ENCODE peak calls at places on chromosomes 13 and 19, in eight cellular contexts. V is psoas muscle, E is pancreas, G is stomach, O is uterus, L is spleen, P is Panc1, H is right lobe of liver. Y is an unnamed sample.

GRCh38 chr13:105908581-105908980 is 626.9 kb downstream of the EFNB2 start:
- DNase-seq in V (no peak), E (no peak), G (no peak), O (no peak), L (no peak), P (no peak), H (no peak), Y (no peak)

GRCh38 chr19:10111405-10111811 is at the start of gene P2RY11:
- DNase-seq in V (no peak), E (no peak), G (no peak), O (no peak), L (peak), P (no peak), H (no peak), Y (no peak)

GRCh38 chr13:29564828-29565227 is 30.7 kb downstream of the SLC7A1 start:
- DNase-seq in V (no peak), E (no peak), G (no peak), O (no peak), L (no peak), P (no peak), H (no peak), Y (no peak)

GRCh38 chr13:93635687-93636086 is 409.1 kb downstream of the GPC6 start:
- DNase-seq in V (no peak), E (no peak), G (no peak), O (no peak), L (no peak), P (no peak), H (no peak), Y (no peak)

GRCh38 chr19:57068921-57069697 is 50.7 kb upstream of the USP29 start:
- DNase-seq in V (no peak), E (no peak), G (no peak), O (peak), L (no peak), P (no peak), H (peak), Y (no peak)

GRCh38 chr13:20546559-20546958 is 20.4 kb upstream of the IFT88 start:
- DNase-seq in V (no peak), E (no peak), G (no peak), O (no peak), L (no peak), P (no peak), H (no peak), Y (no peak)

GRCh38 chr13:40762849-40763248 is 8.1 kb downstream of the MRPS31 start:
- DNase-seq in V (no peak), E (no peak), G (no peak), O (no peak), L (no peak), P (no peak), H (no peak), Y (no peak)

GRCh38 chr13:32586022-32586900 is at the start of gene PDS5B:
- DNase-seq in V (peak), E (peak), G (peak), O (peak), L (peak), P (no peak), H (peak), Y (peak)

GRCh38 chr19:39168258-39169142 is 28.3 kb upstream of the NCCRP1 start:
- DNase-seq in V (no peak), E (no peak), G (no peak), O (no peak), L (no peak), P (no peak), H (no peak), Y (no peak)

GRCh38 chr13:77918391-77919261 is at the start of gene EDNRB:
- DNase-seq in V (peak), E (peak), G (peak), O (peak), L (peak), P (no peak), H (peak), Y (no peak)

GRCh38 chr13:104171132-104171531 is 1104.9 kb upstream of the SLC10A2 start:
- DNase-seq in V (no peak), E (no peak), G (no peak), O (no peak), L (no peak), P (no peak), H (no peak), Y (peak)

GRCh38 chr19:34963531-34964406 is at the start of gene ZNF792:
- DNase-seq in V (peak), E (peak), G (peak), O (peak), L (peak), P (no peak), H (peak), Y (no peak)

GRCh38 chr19:52028027-52028779 is at the start of gene ZNF614:
- DNase-seq in V (peak), E (peak), G (peak), O (peak), L (peak), P (peak), H (peak), Y (peak)

GRCh38 chr19:16273005-16273404 is 51.6 kb upstream of the KLF2 start:
- DNase-seq in V (no peak), E (no peak), G (no peak), O (peak), L (no peak), P (no peak), H (no peak), Y (no peak)

GRCh38 chr13:78121459-78122348 is 203.1 kb upstream of the EDNRB start:
- DNase-seq in V (no peak), E (no peak), G (peak), O (peak), L (no peak), P (no peak), H (no peak), Y (peak)

GRCh38 chr19:23817519-23817918 is 58.8 kb upstream of the ZNF681 start:
- DNase-seq in V (no peak), E (no peak), G (peak), O (peak), L (no peak), P (no peak), H (no peak), Y (no peak)

GRCh38 chr19:17281391-17282304 is at the start of gene ANKLE1:
- DNase-seq in V (no peak), E (no peak), G (peak), O (no peak), L (peak), P (no peak), H (peak), Y (no peak)

GRCh38 chr13:111241862-111242261 is 78.6 kb upstream of the TEX29 start:
- DNase-seq in V (no peak), E (no peak), G (no peak), O (no peak), L (no peak), P (no peak), H (no peak), Y (no peak)

GRCh38 chr13:80361883-80362327 is 21.0 kb upstream of the SPRY2 start:
- DNase-seq in V (no peak), E (no peak), G (no peak), O (no peak), L (no peak), P (no peak), H (no peak), Y (no peak)

GRCh38 chr13:80367473-80367872 is 26.5 kb upstream of the SPRY2 start:
- DNase-seq in V (no peak), E (no peak), G (no peak), O (no peak), L (no peak), P (no peak), H (no peak), Y (no peak)

GRCh38 chr13:80362488-80362887 is 21.6 kb upstream of the SPRY2 start:
- DNase-seq in V (no peak), E (no peak), G (no peak), O (no peak), L (no peak), P (no peak), H (no peak), Y (no peak)

GRCh38 chr13:80361298-80361697 is 20.4 kb upstream of the SPRY2 start:
- DNase-seq in V (no peak), E (no peak), G (no peak), O (no peak), L (no peak), P (no peak), H (no peak), Y (no peak)

GRCh38 chr13:80363890-80364503 is 23.1 kb upstream of the SPRY2 start:
- DNase-seq in V (no peak), E (no peak), G (no peak), O (no peak), L (no peak), P (no peak), H (no peak), Y (no peak)
- TF ChIP-seq CTCF in V (peak), E (peak), G (peak), O (peak), L (peak), P (peak), H (peak), Y (peak)

DNA sequence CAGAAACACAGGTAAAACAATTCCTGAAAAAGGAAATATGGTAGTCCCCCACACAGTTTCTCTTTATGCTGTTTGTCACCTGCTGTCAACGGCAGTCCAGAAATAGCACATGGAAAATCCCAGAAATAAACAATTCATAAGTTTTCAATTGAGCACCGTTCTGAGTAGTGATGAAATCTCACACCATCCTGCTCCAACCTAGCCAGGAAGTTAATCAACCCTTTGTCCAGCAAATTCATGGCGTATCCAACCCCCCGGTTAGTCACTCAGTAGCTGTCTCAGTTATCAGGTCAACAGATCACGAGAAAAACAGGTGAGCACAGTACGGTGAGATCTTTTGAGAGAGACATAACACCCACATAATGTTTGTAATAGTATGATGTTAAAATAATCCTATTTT is 74.2 kb downstream of the TUBGCP3 start:
- DNase-seq in V (no peak), E (no peak), G (no peak), O (no peak), L (no peak), P (no peak), H (no peak), Y (no peak)
- H3K4me3 ChIP-seq in V (no peak), E (no peak), G (no peak), O (no peak), L (no peak), P (no peak), H (no peak), Y (no peak)

GRCh38 chr19:42242512-42243409 is at the start of gene GSK3A:
- DNase-seq in V (peak), E (peak), G (peak), O (peak), L (peak), P (peak), H (peak), Y (peak)

GRCh38 chr19:42241279-42241678 is 1.1 kb downstream of the GSK3A start:
- DNase-seq in V (no peak), E (no peak), G (no peak), O (no peak), L (no peak), P (no peak), H (no peak), Y (no peak)

GRCh38 chr19:42239544-42240220 is 2.7 kb downstream of the GSK3A start:
- DNase-seq in V (no peak), E (no peak), G (no peak), O (no peak), L (no peak), P (no peak), H (no peak), Y (no peak)

GRCh38 chr19:42244452-42245220 is 2.2 kb upstream of the GSK3A start:
- DNase-seq in V (peak), E (peak), G (peak), O (peak), L (peak), P (peak), H (peak), Y (peak)

DNA sequence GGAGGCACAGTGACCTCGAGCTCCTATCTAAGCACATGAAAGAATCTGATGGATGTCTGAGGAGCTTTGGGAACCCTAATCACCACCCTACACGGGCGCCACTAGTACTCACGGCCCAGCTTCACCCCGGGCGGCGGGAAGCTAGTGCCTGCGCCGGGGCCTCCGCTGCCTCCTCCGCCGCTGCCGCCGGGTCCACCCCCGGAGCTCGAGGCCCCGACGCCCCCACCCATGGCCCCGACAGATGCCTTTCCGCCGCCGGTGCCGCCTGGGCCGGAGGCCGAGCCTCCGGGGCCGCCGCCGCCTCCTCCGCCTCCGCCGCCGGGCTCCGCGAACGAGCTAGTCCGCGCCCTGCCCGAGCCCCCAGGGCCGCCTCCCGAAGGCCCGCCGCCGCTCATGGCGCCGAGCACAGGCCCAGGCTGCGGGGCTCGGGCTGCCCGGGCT is 311 bp downstream of the GSK3A start:
- DNase-seq in V (no peak), E (no peak), G (no peak), O (no peak), L (no peak), P (no peak), H (no peak), Y (no peak)
- TF ChIP-seq CTCF in V (no peak), E (no peak), G (no peak), O (no peak), L (no peak), P (no peak), H (no peak), Y (no peak)

DNA sequence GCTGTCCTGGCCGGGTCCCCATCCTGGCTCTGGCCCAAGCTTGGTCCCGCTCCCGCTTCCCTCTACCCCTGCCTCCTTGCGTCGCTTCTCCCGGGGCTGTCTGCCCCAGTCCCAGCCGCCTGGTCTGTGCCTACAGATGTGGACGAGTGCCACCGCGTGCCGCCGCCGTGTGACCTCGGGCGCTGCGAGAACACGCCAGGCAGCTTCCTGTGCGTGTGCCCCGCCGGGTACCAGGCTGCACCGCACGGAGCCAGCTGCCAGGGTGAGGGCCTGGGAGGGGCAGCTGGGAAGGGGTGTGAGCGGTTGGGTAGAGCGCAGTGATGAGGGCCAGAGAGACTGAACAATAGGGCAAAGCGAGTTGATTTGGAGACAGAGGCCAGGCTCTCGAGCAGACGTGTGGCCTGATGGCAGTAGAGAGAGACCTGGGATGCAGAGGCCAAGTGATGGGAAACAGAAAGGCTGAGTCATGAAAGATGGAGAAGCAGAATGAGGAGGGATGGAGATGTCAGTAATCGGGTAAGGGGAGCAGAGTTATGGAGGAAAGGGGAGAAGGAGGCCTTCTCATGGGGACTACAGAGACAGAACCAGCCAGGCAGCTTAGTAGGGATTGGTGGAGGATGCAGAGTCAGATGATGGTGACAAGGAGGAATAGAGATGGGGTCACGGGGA is 9.4 kb downstream of the LTBP4 start:
- DNase-seq in V (peak), E (peak), G (peak), O (no peak), L (peak), P (no peak), H (peak), Y (no peak)
- H3K4me3 ChIP-seq in V (peak), E (no peak), G (peak), O (no peak), L (no peak), P (peak), H (peak), Y (peak)

GRCh38 chr13:23709521-23709920 is 139.3 kb downstream of the TNFRSF19 start:
- DNase-seq in V (no peak), E (no peak), G (no peak), O (no peak), L (no peak), P (no peak), H (no peak), Y (no peak)
- TF ChIP-seq CTCF in V (no peak), E (no peak), G (no peak), O (no peak), L (no peak), P (no peak), H (no peak), Y (peak)

GRCh38 chr19:29844891-29845575 is 33.2 kb downstream of the CCNE1 start:
- DNase-seq in V (peak), E (peak), G (peak), O (peak), L (peak), P (peak), H (peak), Y (peak)

GRCh38 chr19:29841559-29842367 is 30.0 kb downstream of the CCNE1 start:
- DNase-seq in V (no peak), E (no peak), G (no peak), O (no peak), L (no peak), P (no peak), H (peak), Y (peak)

GRCh38 chr19:29842471-29843179 is 30.8 kb downstream of the CCNE1 start:
- DNase-seq in V (no peak), E (no peak), G (no peak), O (no peak), L (no peak), P (no peak), H (peak), Y (no peak)

GRCh38 chr19:29841209-29841558 is 29.4 kb downstream of the CCNE1 start:
- DNase-seq in V (no peak), E (no peak), G (no peak), O (no peak), L (no peak), P (no peak), H (peak), Y (no peak)

DNA sequence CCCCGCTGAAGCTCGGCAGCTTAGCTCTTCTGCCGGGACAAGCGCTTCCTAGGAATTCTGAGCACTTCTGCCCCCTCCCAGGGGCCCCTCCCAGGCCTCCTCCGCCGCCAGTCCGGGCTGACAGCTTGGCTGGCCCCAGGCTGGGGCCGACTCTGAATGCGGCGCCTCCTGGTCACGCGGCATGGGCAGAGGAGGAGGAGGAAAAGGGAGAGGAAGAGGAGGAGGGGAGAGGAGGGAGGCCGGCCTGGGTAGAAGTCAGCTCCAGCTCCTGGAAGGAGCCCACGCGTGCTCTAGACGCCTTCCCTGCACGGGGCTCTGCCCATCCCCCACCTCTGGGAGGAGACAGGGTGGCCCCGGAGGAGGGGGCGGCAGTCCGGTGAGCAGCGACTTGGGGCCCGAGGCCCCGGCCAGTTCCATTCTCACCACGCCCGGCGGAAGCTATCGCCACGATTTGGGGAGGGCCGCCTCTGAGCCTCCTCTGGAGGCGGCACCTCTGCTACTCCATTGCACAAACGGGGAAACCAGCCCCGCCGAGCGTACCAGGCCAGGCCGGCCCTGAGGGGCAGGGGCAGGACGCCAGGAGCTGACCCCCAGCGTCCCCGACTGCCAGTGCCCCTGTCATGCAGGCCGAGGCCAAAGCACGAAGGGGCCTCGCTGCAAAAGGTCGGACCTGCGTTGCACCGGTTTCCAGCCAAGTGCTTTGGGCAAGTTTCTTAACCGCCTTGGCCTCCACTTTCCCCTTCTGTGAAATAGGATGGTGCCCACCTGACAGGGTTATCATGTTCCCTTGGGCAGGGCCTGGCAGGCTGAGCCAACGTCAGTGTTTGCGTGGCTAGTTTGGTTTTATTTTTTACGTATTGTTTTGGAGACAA is 31.6 kb downstream of the CCNE1 start:
- DNase-seq in V (peak), E (peak), G (no peak), O (peak), L (peak), P (no peak), H (peak), Y (no peak)
- H3K4me3 ChIP-seq in V (peak), E (no peak), G (peak), O (no peak), L (peak), P (peak), H (peak), Y (no peak)

GRCh38 chr13:66354880-66355279 is 875.3 kb downstream of the PCDH9 start:
- DNase-seq in V (no peak), E (no peak), G (no peak), O (no peak), L (no peak), P (no peak), H (no peak), Y (no peak)

GRCh38 chr13:66349945-66350344 is 880.2 kb downstream of the PCDH9 start:
- DNase-seq in V (no peak), E (no peak), G (no peak), O (no peak), L (no peak), P (no peak), H (no peak), Y (no peak)

GRCh38 chr13:66348745-66349720 is 881.1 kb downstream of the PCDH9 start:
- DNase-seq in V (no peak), E (no peak), G (no peak), O (no peak), L (no peak), P (no peak), H (no peak), Y (no peak)

GRCh38 chr13:66358564-66358963 is 871.6 kb downstream of the PCDH9 start:
- DNase-seq in V (no peak), E (no peak), G (no peak), O (no peak), L (no peak), P (no peak), H (no peak), Y (no peak)

DNA sequence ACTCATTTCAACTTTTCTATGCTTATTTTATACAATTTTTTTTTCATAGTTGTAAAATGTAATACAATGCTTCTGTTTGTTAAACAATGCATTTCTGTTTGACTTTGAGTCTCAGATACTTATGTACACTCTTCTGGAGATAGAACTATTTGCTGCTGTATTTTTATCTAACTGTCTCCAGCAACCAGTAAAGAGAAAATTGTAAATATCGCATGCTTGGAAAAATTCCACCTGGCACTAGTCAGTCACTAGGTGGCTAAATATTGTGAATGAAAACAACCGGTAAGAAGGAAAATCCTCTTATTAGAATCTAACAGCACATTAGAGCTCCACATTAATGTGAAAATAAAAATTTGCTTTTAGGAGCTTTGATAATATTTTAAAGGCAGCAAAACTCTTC is 876.5 kb downstream of the PCDH9 start:
- DNase-seq in V (no peak), E (peak), G (no peak), O (no peak), L (no peak), P (peak), H (no peak), Y (peak)
- TF ChIP-seq CTCF in V (no peak), E (no peak), G (peak), O (no peak), L (no peak), P (no peak), H (no peak), Y (no peak)